ENCODE peak calls at places on chromosomes 6 and 20, in six cellular contexts. P is brain microvascular endothelial cell, V is cardiac muscle cell, C is ovary, Z is right atrium auricular region, M is lung. N is an unnamed sample.

GRCh38 chr6:32854376-32855178 is 585 bp downstream of the PSMB9 start:
- DNase-seq in P (no peak), V (no peak), C (peak; percentile 57), Z (no peak), M (peak; percentile 48), N (no peak)

GRCh38 chr20:33783256-33783655 is 27.9 kb upstream of the CHMP4B start:
- DNase-seq in P (no peak), V (no peak), C (no peak), Z (no peak), M (no peak), N (no peak)

GRCh38 chr6:109236140-109237081 is 141.1 kb downstream of the CEP57L1 start:
- DNase-seq in P (no peak), V (peak; percentile 80), C (no peak), Z (no peak), M (no peak), N (no peak)

GRCh38 chr6:71226151-71226550 is 62.5 kb upstream of the OGFRL1 start:
- DNase-seq in P (no peak), V (no peak), C (no peak), Z (no peak), M (no peak), N (no peak)

GRCh38 chr6:165426892-165427291 is 117.5 kb upstream of the C6orf118 start:
- DNase-seq in P (no peak), V (no peak), C (no peak), Z (no peak), M (no peak), N (no peak)

GRCh38 chr6:5093231-5094015 is 8.3 kb downstream of the PPP1R3G start:
- DNase-seq in P (no peak), V (no peak), C (no peak), Z (peak; percentile 56), M (no peak), N (no peak)

GRCh38 chr6:56144538-56145324 is 102.6 kb downstream of the COL21A1 start:
- DNase-seq in P (peak; percentile 53), V (no peak), C (no peak), Z (no peak), M (no peak), N (no peak)

GRCh38 chr20:22568872-22569344 is 15.5 kb downstream of the FOXA2 start:
- DNase-seq in P (no peak), V (no peak), C (no peak), Z (no peak), M (no peak), N (no peak)

GRCh38 chr20:1810926-1811620 is 84.1 kb upstream of the SIRPA start:
- DNase-seq in P (peak; percentile 33), V (no peak), C (no peak), Z (peak; percentile 58), M (no peak), N (no peak)

GRCh38 chr6:26175428-26176181 is 88.4 kb downstream of the HFE start:
- DNase-seq in P (peak; percentile 56), V (peak; percentile 39), C (no peak), Z (no peak), M (no peak), N (no peak)

GRCh38 chr20:36744764-36745191 is 1.1 kb downstream of the NDRG3 start:
- DNase-seq in P (peak; percentile 5), V (peak; percentile 38), C (no peak), Z (no peak), M (no peak), N (no peak)

GRCh38 chr6:39752835-39753744 is 27.9 kb upstream of the KIF6 start:
- DNase-seq in P (no peak), V (no peak), C (no peak), Z (no peak), M (no peak), N (no peak)

GRCh38 chr6:3569817-3570216 is 113.0 kb upstream of the SLC22A23 start:
- DNase-seq in P (no peak), V (no peak), C (no peak), Z (no peak), M (no peak), N (no peak)

GRCh38 chr6:21885532-21886089 is 292.1 kb downstream of the SOX4 start:
- DNase-seq in P (peak; percentile 74), V (peak; percentile 76), C (peak; percentile 43), Z (peak; percentile 78), M (no peak), N (no peak)

GRCh38 chr6:152863618-152864326 is 113.2 kb downstream of the VIP start:
- DNase-seq in P (peak; percentile 71), V (peak; percentile 83), C (peak; percentile 67), Z (no peak), M (peak; percentile 55), N (no peak)

GRCh38 chr20:41078329-41078728 is 49.7 kb downstream of the TOP1 start:
- DNase-seq in P (peak; percentile 62), V (peak; percentile 54), C (no peak), Z (no peak), M (no peak), N (no peak)

GRCh38 chr6:74249658-74250057 is 553.7 kb downstream of the CD109 start:
- DNase-seq in P (no peak), V (no peak), C (no peak), Z (no peak), M (no peak), N (peak; percentile 5)

GRCh38 chr6:159463440-159463839 is 229.6 kb downstream of the SOD2 start:
- DNase-seq in P (peak; percentile 5), V (no peak), C (no peak), Z (no peak), M (no peak), N (no peak)

GRCh38 chr6:29552512-29553051 is 7.0 kb downstream of the UBD start:
- DNase-seq in P (peak; percentile 78), V (peak; percentile 59), C (no peak), Z (no peak), M (no peak), N (no peak)

GRCh38 chr20:50848846-50849673 is 54.2 kb downstream of the BCAS4 start:
- DNase-seq in P (no peak), V (no peak), C (no peak), Z (no peak), M (no peak), N (no peak)

GRCh38 chr20:15643713-15644112 is 929.5 kb downstream of the KIF16B start:
- DNase-seq in P (no peak), V (no peak), C (no peak), Z (no peak), M (no peak), N (no peak)

GRCh38 chr6:34657307-34657978 is 39.1 kb downstream of the ILRUN start:
- DNase-seq in P (peak; percentile 73), V (peak; percentile 29), C (peak; percentile 62), Z (peak; percentile 73), M (peak; percentile 53), N (no peak)

GRCh38 chr6:68343901-68344300 is 291.2 kb upstream of the ADGRB3 start:
- DNase-seq in P (peak; percentile 34), V (peak; percentile 62), C (no peak), Z (no peak), M (no peak), N (no peak)

GRCh38 chr6:64664480-64664879 is 1028.9 kb downstream of the PHF3 start:
- DNase-seq in P (no peak), V (no peak), C (no peak), Z (no peak), M (no peak), N (no peak)

GRCh38 chr6:29462022-29462421 is 5.1 kb downstream of the OR2H1 start:
- DNase-seq in P (no peak), V (no peak), C (no peak), Z (no peak), M (no peak), N (no peak)

GRCh38 chr6:115838763-115839401 is 221.8 kb downstream of the FRK start:
- DNase-seq in P (peak; percentile 20), V (peak; percentile 33), C (no peak), Z (no peak), M (no peak), N (no peak)
- TF ChIP-seq CTCF in P (peak; percentile 65), V (peak; percentile 49), C (no peak), Z (no peak), M (no peak), N (peak; percentile 65)

GRCh38 chr20:63210011-63210605 is 5.8 kb downstream of the YTHDF1 start:
- DNase-seq in P (no peak), V (no peak), C (no peak), Z (no peak), M (no peak), N (no peak)
- H3K36me3 ChIP-seq in P (peaks cover 69% of the 10 kb centered on the region), V (peaks cover 43% of the 10 kb centered on the region), C (no peaks in the 10 kb centered on the region), Z (peaks cover 80% of the 10 kb centered on the region), M (peaks cover 55% of the 10 kb centered on the region), N (peaks cover 34% of the 10 kb centered on the region)

DNA sequence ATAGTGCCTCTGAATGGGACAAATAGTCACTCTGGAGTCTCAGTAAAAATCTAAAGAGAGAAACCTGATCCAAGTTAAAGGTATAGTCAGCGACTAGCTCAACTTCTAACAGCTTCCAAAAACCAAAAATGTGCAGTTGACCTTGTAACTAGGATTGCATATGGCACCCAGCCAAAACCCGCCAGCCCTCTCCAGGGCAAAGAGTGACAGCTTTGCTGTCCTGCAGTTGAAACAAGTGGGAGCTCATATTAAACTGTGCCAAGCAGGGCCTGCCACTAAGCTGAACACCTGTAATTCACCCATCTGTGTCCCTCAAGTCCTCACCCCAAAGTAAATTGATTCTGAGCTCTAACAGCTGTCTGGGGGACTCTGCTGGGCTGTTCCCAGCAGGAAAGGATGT is 695.3 kb downstream of the MAFB start:
- DNase-seq in P (no peak), V (peak; percentile 50), C (no peak), Z (no peak), M (peak; percentile 33), N (no peak)
- H3K4me3 ChIP-seq in P (no peak overlapping the region), V (no peak overlapping the region), C (no peak overlapping the region), Z (no peak overlapping the region), M (no peak overlapping the region), N (no peak overlapping the region)

GRCh38 chr6:134828641-134829040 is 121.3 kb downstream of the ALDH8A1 start:
- DNase-seq in P (no peak), V (no peak), C (no peak), Z (no peak), M (no peak), N (no peak)

GRCh38 chr6:134823635-134824034 is 126.3 kb downstream of the ALDH8A1 start:
- DNase-seq in P (no peak), V (no peak), C (no peak), Z (no peak), M (no peak), N (no peak)

GRCh38 chr6:134830945-134831344 is 119.0 kb downstream of the ALDH8A1 start:
- DNase-seq in P (no peak), V (no peak), C (no peak), Z (no peak), M (no peak), N (no peak)

GRCh38 chr6:134830194-134830593 is 119.7 kb downstream of the ALDH8A1 start:
- DNase-seq in P (no peak), V (no peak), C (no peak), Z (no peak), M (no peak), N (no peak)

DNA sequence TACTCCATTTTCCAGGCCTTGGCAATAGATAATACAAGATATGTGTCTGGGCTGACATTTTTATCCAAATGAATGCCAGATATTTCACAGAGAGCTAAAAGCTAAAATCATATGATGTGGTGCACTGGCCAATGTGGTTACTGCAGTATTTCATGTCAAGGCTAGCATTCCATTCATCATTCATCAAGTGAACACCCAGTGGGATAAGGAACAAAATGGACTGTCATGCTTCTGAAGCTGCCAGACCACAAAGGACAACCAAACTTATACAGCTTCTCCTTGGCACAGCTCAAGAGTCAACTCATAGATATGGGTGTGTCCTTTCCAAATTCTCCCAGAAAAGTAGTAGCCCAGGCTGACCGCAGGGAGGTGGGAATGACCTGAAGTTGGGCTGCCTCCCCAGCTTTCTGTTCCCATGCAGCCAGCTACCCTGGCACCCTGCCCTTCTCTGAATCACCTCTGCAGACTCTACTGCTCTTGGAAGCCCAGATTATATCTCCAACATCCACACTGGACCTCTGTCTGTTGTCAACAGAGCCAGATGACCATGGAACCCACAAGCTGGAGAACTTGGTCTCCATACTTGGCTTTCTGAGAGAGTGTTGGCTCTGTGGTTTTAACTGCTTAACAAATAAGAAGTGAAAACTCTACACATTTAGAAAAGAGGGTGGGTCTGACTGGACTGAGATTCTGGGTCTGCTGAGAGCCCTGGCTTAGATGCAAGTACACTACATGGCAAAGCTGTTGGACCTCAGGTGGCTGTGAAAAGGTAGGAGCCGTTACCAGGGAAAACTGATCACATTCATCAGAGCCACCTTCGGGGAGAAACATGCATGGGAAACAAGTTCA is 122.8 kb downstream of the ALDH8A1 start:
- DNase-seq in P (peak; percentile 80), V (no peak), C (peak; percentile 71), Z (peak; percentile 92), M (peak; percentile 61), N (peak; percentile 2)
- TF ChIP-seq CTCF in P (no peak), V (peak; percentile 42), C (peak; percentile 18), Z (no peak), M (no peak), N (no peak)